ENCODE peak calls at places on chromosomes 6 and 20, in four cellular contexts. N is prostate gland, U is lung, Q is MM.1S. S is an unnamed sample.
A peak's percentile ranks its signal among the peaks of the same experiment; 100 is the strongest.

GRCh38 chr6:31737315-31738047 is 1.2 kb upstream of the CLIC1 start:
- DNase-seq in N (no peak), U (no peak), Q (no peak), S (no peak)

GRCh38 chr6:49110876-49111275 is 352.2 kb downstream of the MMUT start:
- DNase-seq in N (no peak), U (no peak), Q (no peak), S (no peak)

GRCh38 chr6:152127429-152128165 is 320.1 kb downstream of the ESR1 start:
- DNase-seq in N (no peak), U (no peak), Q (no peak), S (no peak)

GRCh38 chr6:24149836-24150235 is 23.8 kb downstream of the NRSN1 start:
- DNase-seq in N (no peak), U (no peak), Q (no peak), S (no peak)

GRCh38 chr20:50034567-50035170 is 51.9 kb downstream of the SNAI1 start:
- DNase-seq in N (no peak), U (no peak), Q (no peak), S (no peak)

GRCh38 chr6:72865467-72865866 is 243.6 kb downstream of the KCNQ5 start:
- DNase-seq in N (no peak), U (no peak), Q (no peak), S (no peak)

GRCh38 chr20:47174844-47175243 is 181.7 kb downstream of the ZMYND8 start:
- DNase-seq in N (no peak), U (no peak), Q (no peak), S (no peak)

GRCh38 chr6:149881066-149881766 is 16.7 kb downstream of the RAET1E start:
- DNase-seq in N (no peak), U (no peak), Q (no peak), S (no peak)

GRCh38 chr20:11849976-11850670 is 67.6 kb upstream of the BTBD3 start:
- DNase-seq in N (no peak), U (no peak), Q (no peak), S (no peak)

GRCh38 chr20:23679448-23680092 is 9.3 kb downstream of the CST4 start:
- DNase-seq in N (no peak), U (peak; percentile 28), Q (no peak), S (no peak)

GRCh38 chr6:168210239-168211107 is 109.1 kb downstream of the DACT2 start:
- DNase-seq in N (no peak), U (no peak), Q (no peak), S (no peak)

GRCh38 chr6:13630499-13630898 is 15.4 kb downstream of the NOL7 start:
- DNase-seq in N (no peak), U (no peak), Q (no peak), S (no peak)

GRCh38 chr20:12827796-12828406 is 180.9 kb upstream of the SPTLC3 start:
- DNase-seq in N (no peak), U (no peak), Q (no peak), S (no peak)

GRCh38 chr6:132007474-132008190 is 56.5 kb upstream of the CCN2 start:
- DNase-seq in N (no peak), U (no peak), Q (no peak), S (no peak)

GRCh38 chr6:138266095-138266494 is 47.8 kb upstream of the PBOV1 start:
- DNase-seq in N (no peak), U (no peak), Q (no peak), S (no peak)

GRCh38 chr6:132072831-132073230 is 121.7 kb upstream of the CCN2 start:
- DNase-seq in N (no peak), U (no peak), Q (no peak), S (no peak)

GRCh38 chr6:167554854-167555253 is 230.0 kb downstream of the TTLL2 start:
- DNase-seq in N (no peak), U (no peak), Q (no peak), S (no peak)

GRCh38 chr6:150720774-150721233 is 121.1 kb downstream of the PLEKHG1 start:
- DNase-seq in N (no peak), U (no peak), Q (peak; percentile 65), S (no peak)

GRCh38 chr20:896626-897025 is 19.5 kb downstream of the ANGPT4 start:
- DNase-seq in N (no peak), U (no peak), Q (no peak), S (no peak)

GRCh38 chr20:23534801-23535593 is 33.3 kb downstream of the CST9L start:
- DNase-seq in N (no peak), U (no peak), Q (no peak), S (no peak)

GRCh38 chr20:2285618-2286017 is 10.2 kb upstream of the TGM3 start:
- DNase-seq in N (no peak), U (no peak), Q (no peak), S (no peak)

GRCh38 chr6:42555477-42556457 is 8.1 kb upstream of the UBR2 start:
- DNase-seq in N (no peak), U (no peak), Q (peak; percentile 51), S (no peak)

GRCh38 chr6:128422871-128423270 is 97.5 kb downstream of the PTPRK start:
- DNase-seq in N (no peak), U (no peak), Q (no peak), S (no peak)

GRCh38 chr6:7727150-7727950 is 1.5 kb downstream of the BMP6 start:
- DNase-seq in N (no peak), U (no peak), Q (peak; percentile 21), S (no peak)

GRCh38 chr20:23524146-23524545 is 33.2 kb downstream of the CST8 start:
- DNase-seq in N (no peak), U (no peak), Q (no peak), S (no peak)

GRCh38 chr20:40009542-40009941 is 679.5 kb downstream of the MAFB start:
- DNase-seq in N (no peak), U (no peak), Q (no peak), S (no peak)

GRCh38 chr20:58702161-58702510 is 9.5 kb downstream of the NPEPL1 start:
- DNase-seq in N (no peak), U (no peak), Q (no peak), S (no peak)

GRCh38 chr20:61806995-61807394 is 258.7 kb downstream of the TAF4 start:
- DNase-seq in N (no peak), U (no peak), Q (no peak), S (no peak)

GRCh38 chr6:36335465-36336209 is 1.1 kb downstream of the BNIP5 start:
- DNase-seq in N (no peak), U (no peak), Q (no peak), S (no peak)

GRCh38 chr6:158405933-158406332 is 93.7 kb downstream of the TULP4 start:
- DNase-seq in N (no peak), U (no peak), Q (no peak), S (no peak)

GRCh38 chr6:142845143-142845571 is 99.8 kb downstream of the HIVEP2 start:
- DNase-seq in N (no peak), U (no peak), Q (peak; percentile 48), S (no peak)

GRCh38 chr6:156556830-156557229 is 220.3 kb upstream of the ARID1B start:
- DNase-seq in N (no peak), U (no peak), Q (no peak), S (no peak)

GRCh38 chr6:8064638-8065518 is 689 bp upstream of the BLOC1S5 start:
- DNase-seq in N (no peak), U (no peak), Q (no peak), S (no peak)

GRCh38 chr6:436308-437041 is 44.9 kb downstream of the IRF4 start:
- DNase-seq in N (no peak), U (no peak), Q (no peak), S (no peak)

GRCh38 chr6:101268541-101268940 is 125.0 kb upstream of the GRIK2 start:
- DNase-seq in N (no peak), U (no peak), Q (no peak), S (no peak)

GRCh38 chr6:42259841-42260395 is 42.3 kb upstream of the MRPS10 start:
- DNase-seq in N (no peak), U (no peak), Q (no peak), S (no peak)

GRCh38 chr20:38874460-38875169 is 51.6 kb upstream of the FAM83D start:
- DNase-seq in N (no peak), U (no peak), Q (peak; percentile 76), S (no peak)
- H3K4me1 ChIP-seq in N (no peaks in the 10 kb centered on the region), U (peaks cover 22% of the 10 kb centered on the region), Q (peaks cover 81% of the 10 kb centered on the region), S (no peaks in the 10 kb centered on the region)

GRCh38 chr20:62914970-62915457 is 11.3 kb downstream of the DIDO1 start:
- DNase-seq in N (no peak), U (no peak), Q (no peak), S (no peak)
- H3K4me1 ChIP-seq in N (peaks cover 15% of the 10 kb centered on the region), U (peaks cover 20% of the 10 kb centered on the region), Q (peaks cover 3% of the 10 kb centered on the region), S (peaks cover 71% of the 10 kb centered on the region)

GRCh38 chr20:24741673-24742072 is 207.4 kb upstream of the CST7 start:
- DNase-seq in N (no peak), U (peak; percentile 22), Q (no peak), S (peak; percentile 76)

GRCh38 chr20:24745206-24745605 is 203.9 kb upstream of the CST7 start:
- DNase-seq in N (no peak), U (no peak), Q (no peak), S (peak; percentile 67)

GRCh38 chr20:24742436-24742835 is 206.6 kb upstream of the CST7 start:
- DNase-seq in N (no peak), U (no peak), Q (no peak), S (no peak)

GRCh38 chr20:24742989-24743388 is 206.1 kb upstream of the CST7 start:
- DNase-seq in N (no peak), U (no peak), Q (no peak), S (no peak)

GRCh38 chr20:24743641-24744040 is 205.4 kb upstream of the CST7 start:
- DNase-seq in N (no peak), U (no peak), Q (no peak), S (no peak)
- H3K4me1 ChIP-seq in N (no peaks in the 10 kb centered on the region), U (peaks cover 2% of the 10 kb centered on the region), Q (no peaks in the 10 kb centered on the region), S (no peaks in the 10 kb centered on the region)

GRCh38 chr20:48716086-48716485 is 111.7 kb downstream of the PREX1 start:
- DNase-seq in N (no peak), U (no peak), Q (no peak), S (no peak)

GRCh38 chr20:48717095-48717958 is 110.5 kb downstream of the PREX1 start:
- DNase-seq in N (no peak), U (no peak), Q (no peak), S (no peak)

GRCh38 chr20:48711696-48712464 is 115.9 kb downstream of the PREX1 start:
- DNase-seq in N (no peak), U (no peak), Q (no peak), S (no peak)

GRCh38 chr20:48716541-48716940 is 111.3 kb downstream of the PREX1 start:
- DNase-seq in N (no peak), U (no peak), Q (no peak), S (no peak)

DNA sequence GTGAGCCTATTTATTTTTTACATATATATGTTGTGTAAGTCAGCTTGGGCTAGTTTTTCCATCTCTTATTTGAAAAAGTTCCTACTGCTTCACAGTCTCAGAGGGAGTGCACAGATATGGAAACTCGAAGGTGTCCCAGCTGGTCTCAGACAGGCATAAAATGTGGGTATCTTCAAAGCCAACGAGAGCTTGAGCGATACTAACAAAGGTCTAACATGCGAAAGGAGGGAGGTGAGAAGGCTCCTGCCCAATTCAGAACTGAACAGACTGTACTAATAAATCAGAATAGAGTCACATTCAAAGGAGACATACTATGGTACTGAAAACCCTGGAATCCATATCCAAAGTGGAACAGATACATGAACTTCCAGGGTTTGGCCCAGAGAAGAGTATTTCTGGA is 113.0 kb downstream of the PREX1 start:
- DNase-seq in N (no peak), U (no peak), Q (no peak), S (no peak)
- H3K4me1 ChIP-seq in N (no peaks in the 10 kb centered on the region), U (peaks cover 10% of the 10 kb centered on the region), Q (no peaks in the 10 kb centered on the region), S (peaks cover 5% of the 10 kb centered on the region)